ENCODE peak calls at places on chromosome 11, in six cellular contexts. D is HCT116, R is GM12878, Y is K562, A is H1, J is HepG2. S is an unnamed sample.

GRCh38 chr11:6201486-6201885 is 2.5 kb downstream of the OR52W1 start:
- DNase-seq in R (no peak), A (no peak), Y (no peak), D (no peak), J (no peak), S (no peak)

GRCh38 chr11:8809605-8810272 is 101.2 kb upstream of the AKIP1 start:
- DNase-seq in A (no peak), J (peak), D (no peak), R (no peak), Y (no peak), S (no peak)

GRCh38 chr11:121249039-121249663 is 43.4 kb upstream of the SC5D start:
- DNase-seq in R (no peak), D (peak), A (no peak), J (peak), Y (peak), S (peak)

GRCh38 chr11:18912883-18913282 is 26.3 kb downstream of the MRGPRX1 start:
- DNase-seq in A (no peak), J (no peak), D (no peak), Y (no peak), R (no peak), S (no peak)

GRCh38 chr11:110095554-110095953 is 2.4 kb downstream of the ZC3H12C start:
- DNase-seq in R (no peak), J (no peak), A (no peak), Y (no peak), D (peak), S (no peak)

GRCh38 chr11:45412521-45412920 is 126.4 kb upstream of the SYT13 start:
- DNase-seq in Y (no peak), D (no peak), J (no peak), A (peak), R (no peak), S (no peak)

GRCh38 chr11:126459691-126460404 is 104.4 kb downstream of the ST3GAL4 start:
- DNase-seq in A (no peak), R (no peak), Y (no peak), D (no peak), J (no peak), S (no peak)

GRCh38 chr11:64251986-64252837 is 882 bp downstream of the PLCB3 start:
- DNase-seq in A (peak), Y (peak), R (no peak), D (no peak), J (no peak), S (no peak)

GRCh38 chr11:47461876-47462275 is 12.9 kb upstream of the RAPSN start:
- DNase-seq in Y (no peak), D (no peak), J (no peak), A (no peak), R (no peak), S (no peak)

GRCh38 chr11:76243157-76243556 is 36.9 kb upstream of the WNT11 start:
- DNase-seq in R (no peak), J (no peak), A (peak), D (no peak), Y (no peak), S (no peak)

GRCh38 chr11:35145249-35145648 is 6.3 kb downstream of the CD44 start:
- DNase-seq in D (no peak), A (no peak), Y (peak), J (no peak), R (peak), S (no peak)

GRCh38 chr11:65861165-65861505 is 902 bp downstream of the MUS81 start:
- DNase-seq in Y (no peak), A (no peak), J (no peak), R (no peak), D (no peak), S (no peak)

GRCh38 chr11:130145975-130146776 is 13.4 kb upstream of the ST14 start:
- DNase-seq in A (peak), D (peak), J (peak), Y (no peak), R (no peak), S (no peak)

GRCh38 chr11:101510608-101511007 is 73.2 kb downstream of the TRPC6 start:
- DNase-seq in A (no peak), J (no peak), R (no peak), D (no peak), Y (no peak), S (no peak)

GRCh38 chr11:45899086-45899447 is 8.0 kb downstream of the FREY1 start:
- DNase-seq in D (no peak), Y (no peak), R (no peak), A (no peak), J (no peak), S (no peak)

GRCh38 chr11:59283311-59283710 is 70.6 kb upstream of the MPEG1 start:
- DNase-seq in A (no peak), R (no peak), J (no peak), D (no peak), Y (no peak), S (no peak)

GRCh38 chr11:3096909-3097395 is 39.7 kb upstream of the CARS1 start:
- DNase-seq in A (no peak), J (no peak), Y (no peak), R (no peak), D (no peak), S (no peak)

GRCh38 chr11:77658213-77659013 is 20.8 kb upstream of the CLNS1A start:
- DNase-seq in D (no peak), Y (peak), R (no peak), J (no peak), A (no peak), S (no peak)

GRCh38 chr11:75260396-75260795 is 19.8 kb downstream of the TPBGL start:
- DNase-seq in Y (no peak), A (no peak), D (no peak), R (no peak), J (no peak), S (no peak)

GRCh38 chr11:131027501-131027900 is 111.2 kb upstream of the SNX19 start:
- DNase-seq in Y (no peak), D (no peak), A (no peak), R (no peak), J (no peak), S (no peak)

GRCh38 chr11:64298966-64299846 is 952 bp upstream of the CATSPERZ start:
- DNase-seq in D (no peak), Y (no peak), R (no peak), A (peak), J (no peak), S (no peak)

GRCh38 chr11:94525933-94526332 is 13.7 kb downstream of the C11orf97 start:
- DNase-seq in Y (no peak), A (no peak), D (no peak), R (no peak), J (no peak), S (no peak)

GRCh38 chr11:93291146-93291545 is 39.4 kb upstream of the DEUP1 start:
- DNase-seq in A (no peak), D (no peak), R (no peak), J (no peak), Y (no peak), S (no peak)

GRCh38 chr11:70193411-70194292 is 9.4 kb upstream of the FADD start:
- DNase-seq in D (no peak), Y (no peak), R (no peak), J (no peak), A (no peak), S (no peak)

GRCh38 chr11:34869425-34869824 is 46.8 kb downstream of the APIP start:
- DNase-seq in A (peak), J (peak), R (no peak), D (no peak), Y (no peak), S (peak)

GRCh38 chr11:76759517-76759916 is 23.6 kb upstream of the TSKU start:
- DNase-seq in R (no peak), D (no peak), J (no peak), Y (no peak), A (no peak), S (no peak)

GRCh38 chr11:68950268-68950667 is 30.5 kb downstream of the MRGPRD start:
- DNase-seq in J (no peak), R (no peak), Y (peak), A (no peak), D (peak), S (peak)

GRCh38 chr11:86039094-86039493 is 29.8 kb downstream of the PICALM start:
- DNase-seq in D (no peak), Y (no peak), R (no peak), J (no peak), A (no peak), S (no peak)

GRCh38 chr11:114179234-114179941 is 116.8 kb upstream of the NNMT start:
- DNase-seq in J (no peak), R (no peak), Y (peak), D (no peak), A (no peak), S (no peak)

GRCh38 chr11:128125723-128126122 is 461.6 kb downstream of the ETS1 start:
- DNase-seq in D (no peak), R (no peak), J (no peak), A (no peak), Y (no peak), S (no peak)

GRCh38 chr11:107683807-107684206 is 28.0 kb downstream of the SLN start:
- DNase-seq in R (no peak), D (peak), A (no peak), J (no peak), Y (peak), S (no peak)

GRCh38 chr11:82229346-82229745 is 504.3 kb downstream of the FAM181B start:
- DNase-seq in R (no peak), Y (no peak), J (peak), D (no peak), A (no peak), S (peak)

GRCh38 chr11:74877132-74877531 is 71.8 kb downstream of the XRRA1 start:
- DNase-seq in A (no peak), D (peak), R (no peak), J (no peak), Y (peak), S (peak)

GRCh38 chr11:125123947-125124633 is 12.7 kb upstream of the TMEM218 start:
- DNase-seq in R (no peak), D (peak), J (peak), Y (peak), A (no peak), S (peak)

GRCh38 chr11:87036756-87037449 is 831 bp upstream of the TMEM135 start:
- DNase-seq in R (no peak), D (no peak), J (peak), A (no peak), Y (peak), S (peak)

GRCh38 chr11:114036156-114036811 is 23.2 kb upstream of the ZBTB16 start:
- DNase-seq in A (peak), J (peak), R (no peak), Y (peak), D (peak), S (peak)

GRCh38 chr11:61776561-61777075 is 15.8 kb downstream of the TMEM258 start:
- DNase-seq in R (no peak), A (peak), Y (peak), D (peak), J (peak), S (no peak)
- TF ChIP-seq ZNF274 in R (no peak), A (no peak), Y (no peak), D (no peak), J (no peak), S (no peak)

DNA sequence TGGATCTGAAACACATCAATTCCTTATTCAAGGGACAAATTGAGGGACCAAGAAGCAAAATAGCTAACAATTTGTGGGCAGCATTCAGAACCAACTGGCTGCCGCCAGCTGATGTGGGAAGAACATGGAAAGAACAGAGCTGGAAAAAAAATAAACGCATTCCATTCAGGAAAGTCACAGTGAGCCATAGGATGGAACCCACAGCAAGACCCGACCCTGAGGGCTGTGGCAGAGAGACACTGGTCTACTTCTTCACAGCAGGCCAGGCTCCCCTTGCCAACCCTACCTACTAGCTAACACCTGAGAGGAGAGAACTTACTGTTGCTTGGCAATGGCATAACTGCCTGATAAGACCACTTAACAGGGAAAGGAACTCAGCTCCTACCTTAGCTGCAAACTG is 123.5 kb upstream of the APOA1 start:
- DNase-seq in A (no peak), D (peak), R (no peak), Y (no peak), J (no peak), S (no peak)
- TF ChIP-seq YY1 in A (no peak), D (no peak), R (no peak), Y (no peak), J (no peak), S (no peak)

GRCh38 chr11:1570531-1570895 is 1.6 kb downstream of the DUSP8 start:
- DNase-seq in Y (no peak), J (no peak), D (no peak), A (no peak), R (no peak), S (no peak)
- H3K9ac ChIP-seq in Y (no peak), J (peak), D (peak), A (no peak), R (no peak), S (peak)

GRCh38 chr11:12538889-12539421 is 135.3 kb upstream of the TEAD1 start:
- DNase-seq in A (no peak), R (no peak), J (no peak), Y (no peak), D (no peak), S (no peak)
- TF ChIP-seq ZNF274 in A (no peak), R (no peak), J (no peak), Y (no peak), D (no peak), S (no peak)

S was measured in NT2/D1.